ENCODE peak calls at places on chromosomes 12 and 14, in ten cellular contexts. I, P, T, R, M, D, B, J, H and G are unnamed samples. For H3K27me3, the result is how much of the 10 kb centered on the place peaks cover.

GRCh38 chr12:6465467-6466183 is 4.9 kb downstream of the VAMP1 start:
- DNase-seq in I (peak), D (peak), H (no peak), M (peak), R (no peak), T (no peak), P (peak), B (no peak), J (peak), G (peak)

GRCh38 chr12:100672075-100672592 is 98.7 kb downstream of the GAS2L3 start:
- DNase-seq in D (no peak), R (no peak), T (no peak), B (no peak), H (no peak), M (no peak), J (peak), I (peak), P (no peak), G (no peak)

GRCh38 chr12:5554711-5555110 is 122.8 kb downstream of the NTF3 start:
- DNase-seq in B (no peak), P (no peak), R (no peak), T (no peak), H (no peak), J (no peak), I (no peak), D (peak), M (no peak), G (no peak)

GRCh38 chr12:120528861-120529525 is at the start of gene COQ5:
- DNase-seq in M (peak), D (peak), B (peak), P (peak), H (peak), I (peak), R (peak), T (peak), J (peak), G (peak)

GRCh38 chr14:69682607-69683263 is 71.3 kb downstream of the SUSD6 start:
- DNase-seq in T (no peak), R (no peak), M (no peak), B (no peak), J (no peak), D (no peak), P (no peak), I (no peak), H (no peak), G (no peak)

GRCh38 chr14:44854114-44854513 is 107.6 kb downstream of the KLHL28 start:
- DNase-seq in I (no peak), J (no peak), P (no peak), T (no peak), B (no peak), M (no peak), R (no peak), D (no peak), H (no peak), G (no peak)

GRCh38 chr14:87108726-87109125 is 884.3 kb downstream of the GALC start:
- DNase-seq in B (no peak), T (no peak), R (no peak), H (no peak), J (no peak), I (no peak), D (peak), P (no peak), M (peak), G (no peak)

GRCh38 chr14:66539034-66539433 is 31.1 kb downstream of the GPHN start:
- DNase-seq in P (no peak), M (no peak), R (no peak), T (no peak), D (no peak), H (no peak), B (no peak), J (no peak), I (no peak), G (no peak)

GRCh38 chr12:119649202-119649808 is 18.6 kb upstream of the PRKAB1 start:
- DNase-seq in P (no peak), J (peak), H (no peak), D (no peak), T (no peak), I (no peak), B (no peak), R (no peak), M (no peak), G (no peak)

GRCh38 chr14:92914087-92914656 is 8.8 kb upstream of the CHGA start:
- DNase-seq in M (no peak), D (peak), P (peak), J (peak), R (no peak), B (no peak), H (no peak), I (no peak), T (no peak), G (no peak)

GRCh38 chr12:127620956-127621355 is 646.0 kb upstream of the TMEM132C start:
- DNase-seq in M (no peak), I (no peak), T (no peak), H (no peak), D (no peak), P (no peak), R (no peak), B (no peak), J (no peak), G (no peak)

GRCh38 chr14:101058571-101058970 is 155.0 kb upstream of the RTL1 start:
- DNase-seq in D (peak), B (no peak), R (no peak), H (no peak), J (no peak), I (no peak), P (no peak), M (no peak), T (no peak), G (no peak)

GRCh38 chr12:75837700-75838099 is 193.9 kb downstream of the PHLDA1 start:
- DNase-seq in P (no peak), D (no peak), I (no peak), M (no peak), T (no peak), R (no peak), H (no peak), B (no peak), J (no peak), G (no peak)

GRCh38 chr12:123983822-123984485 is 10.9 kb downstream of the ZNF664 start:
- DNase-seq in R (no peak), I (peak), H (no peak), P (peak), B (no peak), D (peak), M (no peak), J (peak), T (no peak), G (peak)

GRCh38 chr12:130920711-130921381 is 32.9 kb upstream of the ADGRD1 start:
- DNase-seq in H (no peak), P (no peak), D (peak), T (peak), B (peak), M (no peak), R (peak), I (peak), J (no peak), G (no peak)

GRCh38 chr14:95141684-95142083 is 15.6 kb downstream of the DICER1 start:
- DNase-seq in B (no peak), M (no peak), H (no peak), T (no peak), R (no peak), P (no peak), I (no peak), D (no peak), J (no peak), G (no peak)

GRCh38 chr12:66149702-66150398 is 19.3 kb upstream of the LLPH start:
- DNase-seq in H (no peak), P (no peak), M (no peak), T (no peak), B (peak), R (no peak), J (no peak), D (no peak), I (peak), G (no peak)

GRCh38 chr12:131829795-131830334 is 1.7 kb downstream of the MMP17 start:
- DNase-seq in M (no peak), P (no peak), I (no peak), R (no peak), H (peak), J (no peak), B (peak), D (no peak), T (no peak), G (no peak)

DNA sequence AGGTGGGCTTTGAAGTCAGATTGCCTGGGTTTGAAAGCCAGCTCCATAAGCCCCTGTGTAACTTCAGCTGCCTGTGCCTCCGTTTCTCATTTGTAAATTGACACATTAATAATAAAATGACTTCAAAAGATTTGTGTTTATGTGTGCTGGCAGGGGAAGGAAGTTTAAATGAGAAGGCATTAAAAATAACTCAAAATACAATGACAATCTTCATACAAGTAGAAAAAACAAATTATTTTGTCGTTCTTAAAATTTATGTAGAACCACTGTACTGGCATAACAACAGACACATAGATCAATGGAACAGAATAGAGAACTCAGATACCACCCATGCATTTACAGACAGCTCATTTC is 83.0 kb downstream of the PPM1A start:
- DNase-seq in M (no peak), I (no peak), B (no peak), J (no peak), T (no peak), H (no peak), D (no peak), R (no peak), P (no peak), G (no peak)
- H3K4me3 ChIP-seq in M (no peak), I (peak), B (no peak), J (no peak), T (no peak), H (no peak), D (no peak), R (peak), P (no peak), G (peak)

GRCh38 chr14:59268011-59268410 is 79.5 kb downstream of the DAAM1 start:
- DNase-seq in R (no peak), H (peak), I (no peak), T (no peak), P (no peak), D (no peak), M (no peak), B (no peak), J (no peak), G (no peak)

GRCh38 chr14:59265808-59266207 is 77.3 kb downstream of the DAAM1 start:
- DNase-seq in J (no peak), R (no peak), T (no peak), I (peak), H (no peak), M (no peak), B (no peak), D (no peak), P (no peak), G (no peak)

GRCh38 chr14:59268858-59269257 is 80.4 kb downstream of the DAAM1 start:
- DNase-seq in I (no peak), T (no peak), R (no peak), P (no peak), D (peak), H (no peak), M (no peak), B (no peak), J (no peak), G (no peak)

GRCh38 chr14:59269431-59269830 is 81.0 kb downstream of the DAAM1 start:
- DNase-seq in R (no peak), H (no peak), I (no peak), M (no peak), J (no peak), D (no peak), P (no peak), B (no peak), T (no peak), G (no peak)

DNA sequence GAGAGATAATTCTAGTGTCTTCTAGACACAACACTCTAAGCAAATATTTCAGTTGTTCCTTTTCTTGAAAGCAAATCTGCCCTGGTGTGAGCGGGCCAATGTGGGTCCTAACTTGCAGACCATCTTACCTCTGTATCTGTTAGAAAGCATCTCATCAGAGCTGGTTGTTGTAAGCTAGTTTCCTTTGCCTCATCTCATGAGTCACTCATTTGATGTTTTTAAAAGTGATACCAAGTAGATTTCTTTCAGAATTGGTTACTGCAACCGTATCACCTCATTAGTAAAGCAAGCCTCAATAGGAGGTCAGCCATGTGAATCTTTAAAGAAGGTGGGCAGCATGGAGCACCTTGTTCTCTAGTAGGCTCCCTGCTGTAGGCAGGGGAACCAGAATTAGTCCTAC is 78.6 kb downstream of the DAAM1 start:
- DNase-seq in T (no peak), J (no peak), D (peak), B (no peak), H (no peak), P (no peak), I (no peak), M (no peak), R (no peak), G (no peak)
- H3K27ac ChIP-seq in T (peak), J (no peak), D (no peak), B (no peak), H (peak), P (no peak), I (no peak), M (no peak), R (no peak), G (no peak)

GRCh38 chr14:23168246-23168645 is 15.2 kb downstream of the SLC7A8 start:
- DNase-seq in T (no peak), P (no peak), H (no peak), R (no peak), B (no peak), M (no peak), I (no peak), D (no peak), J (peak), G (no peak)
- H3K27me3 ChIP-seq in T (under half), P (under half), H (under half), R (under half), B (under half), M (under half), I (under half), D (under half), J (under half), G (under half)

GRCh38 chr14:68598089-68598488 is 194.8 kb downstream of the ZFP36L1 start:
- DNase-seq in P (no peak), J (no peak), H (no peak), R (no peak), D (no peak), B (no peak), I (no peak), M (no peak), T (no peak), G (no peak)
- H3K4me3 ChIP-seq in P (no peak), J (no peak), H (no peak), R (peak), D (no peak), B (no peak), I (no peak), M (no peak), T (no peak), G (no peak)